ENCODE peak calls at places on chromosomes 1 and 21, in ten cellular contexts. L is Karpas-422; P is effector memory CD8-positive, alpha-beta T cell; Q is HEK293T; F is caudate nucleus; T is iPS-NIHi11; H is OCI-M1; X is GM12865; G is brain microvascular endothelial cell; R is CD14-positive monocyte. U is an unnamed sample.

GRCh38 chr1:58768971-58769808 is 14.7 kb downstream of the JUN start:
- DNase-seq in Q (peak; percentile 85), F (peak; percentile 19), H (peak; percentile 62), P (peak; percentile 23), G (peak; percentile 61), X (peak; percentile 29), R (no peak), T (peak; percentile 74), L (no peak), U (peak; percentile 33)

GRCh38 chr1:203186446-203187305 is at the start of gene CHI3L1:
- DNase-seq in X (no peak), R (peak; percentile 55), T (peak; percentile 51), F (peak; percentile 47), G (no peak), H (peak; percentile 24), L (peak; percentile 40), P (no peak), Q (no peak), U (no peak)

GRCh38 chr21:45366931-45367401 is 38.0 kb upstream of the COL18A1 start:
- DNase-seq in H (no peak), X (no peak), P (no peak), F (no peak), G (peak; percentile 95), T (no peak), Q (no peak), L (no peak), R (no peak), U (no peak)

GRCh38 chr1:30911061-30911954 is 2.8 kb upstream of the SDC3 start:
- DNase-seq in R (peak; percentile 67), F (peak; percentile 67), P (peak; percentile 10), H (peak; percentile 84), T (peak; percentile 87), G (peak; percentile 71), Q (peak; percentile 94), L (peak; percentile 82), X (peak; percentile 71), U (peak; percentile 25)

GRCh38 chr21:34962586-34963222 is 86.4 kb downstream of the RUNX1 start:
- DNase-seq in F (no peak), X (no peak), H (no peak), G (no peak), Q (no peak), T (no peak), R (no peak), P (no peak), L (no peak), U (no peak)

GRCh38 chr21:37557261-37557950 is 190.8 kb downstream of the DYRK1A start:
- DNase-seq in T (no peak), L (peak; percentile 45), G (no peak), Q (no peak), X (peak; percentile 93), F (no peak), R (no peak), P (no peak), H (no peak), U (no peak)

GRCh38 chr1:162094271-162094670 is 24.8 kb downstream of the NOS1AP start:
- DNase-seq in H (no peak), G (no peak), T (no peak), F (no peak), Q (peak; percentile 54), P (no peak), L (no peak), X (no peak), R (no peak), U (no peak)

GRCh38 chr1:224534731-224535130 is 81.4 kb upstream of the CNIH3 start:
- DNase-seq in G (no peak), Q (no peak), P (no peak), T (no peak), X (no peak), R (no peak), L (no peak), F (no peak), H (no peak), U (no peak)

GRCh38 chr1:150127868-150128267 is 21.8 kb upstream of the PLEKHO1 start:
- DNase-seq in Q (no peak), F (no peak), T (no peak), L (no peak), P (no peak), G (no peak), H (no peak), R (no peak), X (no peak), U (no peak)

GRCh38 chr1:89986020-89986419 is 8.9 kb upstream of the ZNF326 start:
- DNase-seq in L (no peak), G (no peak), R (no peak), T (no peak), F (no peak), H (no peak), X (no peak), P (no peak), Q (no peak), U (no peak)

GRCh38 chr1:55500601-55501000 is 285.4 kb upstream of the USP24 start:
- DNase-seq in R (no peak), G (peak; percentile 5), L (no peak), H (no peak), X (no peak), P (no peak), Q (no peak), F (no peak), T (no peak), U (no peak)

GRCh38 chr1:29508458-29509107 is 272.3 kb downstream of the PTPRU start:
- DNase-seq in P (no peak), Q (no peak), L (no peak), F (no peak), X (no peak), H (no peak), T (no peak), G (no peak), R (no peak), U (no peak)